ENCODE peak calls at places on chromosomes 1 and 21, in seven cellular contexts. F is caudate nucleus; A is brain microvascular endothelial cell; R is WERI-Rb-1; T is K562; K is aorta; Z is CD8-positive, alpha-beta T cell. O is an unnamed sample.

GRCh38 chr1:193058529-193059281 is 455 bp downstream of the UCHL5 start:
- DNase-seq in F (no peak), K (peak), Z (peak), T (peak), R (peak), A (peak), O (peak)

GRCh38 chr1:14873657-14874056 is 275.2 kb downstream of the KAZN start:
- DNase-seq in R (no peak), K (no peak), F (no peak), Z (no peak), A (no peak), T (no peak), O (no peak)

GRCh38 chr1:60234761-60235160 is 161.2 kb upstream of the C1orf87 start:
- DNase-seq in K (no peak), R (no peak), Z (no peak), A (no peak), T (no peak), F (no peak), O (no peak)

GRCh38 chr1:207926984-207927383 is 16.1 kb upstream of the CD34 start:
- DNase-seq in F (no peak), A (no peak), T (no peak), R (no peak), Z (no peak), K (no peak), O (no peak)

GRCh38 chr1:24157921-24158481 is 15.1 kb upstream of the IL22RA1 start:
- DNase-seq in F (no peak), A (no peak), T (no peak), Z (no peak), R (peak), K (no peak), O (no peak)

GRCh38 chr1:236144446-236145150 is 2.3 kb downstream of the GPR137B start:
- DNase-seq in T (no peak), R (peak), Z (no peak), F (peak), A (no peak), K (no peak), O (no peak)

GRCh38 chr1:114319480-114319879 is 165.8 kb upstream of the SYT6 start:
- DNase-seq in F (no peak), K (no peak), T (no peak), Z (no peak), R (no peak), A (peak), O (no peak)

GRCh38 chr21:21907271-21907670 is 909.1 kb downstream of the NCAM2 start:
- DNase-seq in A (no peak), T (no peak), F (no peak), R (no peak), K (no peak), Z (no peak), O (no peak)

GRCh38 chr1:214123061-214123784 is 135.4 kb downstream of the PROX1 start:
- DNase-seq in T (peak), R (peak), Z (no peak), F (peak), K (no peak), A (peak), O (peak)

GRCh38 chr1:9371391-9371935 is 78.8 kb downstream of the SPSB1 start:
- DNase-seq in R (peak), F (no peak), K (peak), Z (no peak), A (peak), T (no peak), O (no peak)

GRCh38 chr21:43639470-43640178 is 19.7 kb downstream of the HSF2BP start:
- DNase-seq in A (no peak), Z (no peak), F (no peak), T (no peak), R (no peak), K (no peak), O (no peak)
- H3K27ac ChIP-seq in A (peak), Z (no peak), F (no peak), T (no peak), R (no peak), K (no peak), O (no peak)

DNA sequence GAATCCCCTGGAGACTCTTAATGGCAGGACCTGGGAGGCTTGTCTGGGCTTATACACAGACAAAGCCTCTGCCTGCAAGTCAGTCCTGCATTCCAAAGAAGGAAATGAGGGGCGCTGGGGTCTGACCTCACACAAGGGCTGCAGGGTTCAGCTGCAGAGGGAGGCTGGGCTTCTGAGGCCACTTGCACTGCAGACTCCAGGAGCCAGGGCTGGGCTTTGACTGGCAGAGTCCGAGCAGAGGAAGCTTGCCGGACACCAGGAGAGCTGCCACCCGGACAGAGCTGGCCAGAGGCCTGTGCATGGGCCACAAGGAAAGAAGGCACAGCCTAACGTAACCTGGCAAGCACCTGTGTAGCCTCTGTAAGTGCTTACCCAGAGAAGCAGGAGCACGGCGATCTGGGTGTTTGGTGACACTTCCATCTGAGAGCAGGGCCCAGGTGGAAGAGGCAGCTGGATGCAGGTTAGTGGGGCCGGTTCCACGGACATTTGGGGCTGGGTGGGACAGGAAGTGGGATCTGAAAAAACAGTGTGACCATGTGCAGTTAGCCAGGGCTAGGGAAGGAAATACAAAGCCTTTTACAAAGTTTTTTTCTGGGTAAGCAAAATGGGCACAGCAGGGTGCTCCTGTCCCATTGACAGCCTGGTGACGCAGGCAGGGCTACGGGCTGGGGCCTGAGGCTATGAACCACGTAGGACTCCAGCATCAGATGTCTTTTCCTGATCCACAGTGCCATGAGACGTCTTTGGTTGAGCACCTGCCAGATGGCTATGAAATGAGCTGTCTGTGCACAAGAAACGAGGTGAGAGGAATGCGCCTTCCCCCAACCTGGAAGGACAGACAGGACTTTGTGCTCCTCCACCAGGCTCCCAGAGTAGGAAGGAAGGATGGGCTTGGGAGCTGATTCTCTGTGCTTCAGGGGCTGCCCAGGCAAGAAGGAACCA is 37.3 kb upstream of the LBR start:
- DNase-seq in K (peak), F (no peak), Z (no peak), A (no peak), R (peak), T (no peak), O (no peak)
- H3K27ac ChIP-seq in K (no peak), F (no peak), Z (no peak), A (no peak), R (no peak), T (no peak), O (peak)

GRCh38 chr21:41923641-41924342 is 30.0 kb downstream of the C2CD2 start:
- DNase-seq in F (no peak), K (no peak), R (no peak), A (peak), Z (no peak), T (no peak), O (no peak)

GRCh38 chr21:41918561-41919358 is 35.1 kb downstream of the C2CD2 start:
- DNase-seq in F (no peak), Z (no peak), R (no peak), K (no peak), A (no peak), T (no peak), O (no peak)

GRCh38 chr21:41924355-41924754 is 29.5 kb downstream of the C2CD2 start:
- DNase-seq in Z (no peak), A (peak), K (no peak), F (no peak), T (no peak), R (no peak), O (no peak)

GRCh38 chr21:41919666-41920398 is 34.0 kb downstream of the C2CD2 start:
- DNase-seq in F (no peak), R (no peak), Z (no peak), K (no peak), A (no peak), T (no peak), O (no peak)

GRCh38 chr21:41921089-41921819 is 32.6 kb downstream of the C2CD2 start:
- DNase-seq in Z (no peak), F (no peak), R (no peak), A (no peak), T (no peak), K (no peak), O (no peak)
- H3K27ac ChIP-seq in Z (no peak), F (peak), R (no peak), A (no peak), T (no peak), K (no peak), O (no peak)

GRCh38 chr1:61441723-61442262 is 283.1 kb downstream of the TM2D1 start:
- DNase-seq in A (peak), K (no peak), Z (no peak), T (no peak), F (no peak), R (no peak), O (no peak)
- H3K27ac ChIP-seq in A (no peak), K (no peak), Z (no peak), T (no peak), F (no peak), R (no peak), O (no peak)